ENCODE peak calls at places on chromosomes 5 and 9, in six cellular contexts. U, C, H, K, W and Q are unnamed samples.

GRCh38 chr9:26773054-26773453 is 119.5 kb downstream of the CAAP1 start:
- DNase-seq in W (no peak), C (no peak), U (no peak), H (no peak), K (no peak), Q (no peak)

GRCh38 chr9:84858373-84858772 is 188.8 kb downstream of the NTRK2 start:
- DNase-seq in U (no peak), W (no peak), K (no peak), C (no peak), H (no peak), Q (no peak)

GRCh38 chr5:147576646-147577535 is 67.0 kb upstream of the DPYSL3 start:
- DNase-seq in K (no peak), W (peak), U (peak), C (peak), H (no peak), Q (no peak)

GRCh38 chr5:515273-515836 is 8.9 kb downstream of the SLC9A3 start:
- DNase-seq in H (no peak), C (no peak), K (no peak), U (no peak), W (no peak), Q (no peak)

GRCh38 chr5:75412111-75412990 is 75.3 kb downstream of the HMGCR start:
- DNase-seq in H (no peak), U (no peak), K (no peak), C (no peak), W (no peak), Q (no peak)

GRCh38 chr9:111926421-111926875 is 29.8 kb downstream of the UGCG start:
- DNase-seq in W (no peak), C (peak), H (peak), U (no peak), K (peak), Q (peak)

GRCh38 chr5:18068851-18069250 is 434.6 kb downstream of the TAF11L14 start:
- DNase-seq in K (no peak), U (no peak), C (no peak), W (no peak), H (no peak), Q (no peak)

GRCh38 chr9:126701820-126702500 is 88.2 kb downstream of the LMX1B start:
- DNase-seq in C (no peak), W (no peak), H (no peak), U (no peak), K (peak), Q (no peak)

GRCh38 chr5:77644443-77645157 is 6.1 kb upstream of the OTP start:
- DNase-seq in H (no peak), C (no peak), W (no peak), U (no peak), K (no peak), Q (no peak)

GRCh38 chr5:119287547-119288073 is 68.2 kb upstream of the TNFAIP8 start:
- DNase-seq in U (peak), C (peak), W (no peak), K (peak), H (no peak), Q (no peak)

GRCh38 chr9:21831841-21832509 is 29.5 kb downstream of the MTAP start:
- DNase-seq in W (no peak), K (peak), U (peak), C (no peak), H (no peak), Q (no peak)

GRCh38 chr5:75460947-75461346 is 50.5 kb downstream of the CERT1 start:
- DNase-seq in U (no peak), W (no peak), C (no peak), H (no peak), K (no peak), Q (no peak)

GRCh38 chr9:131405858-131406566 is 12.1 kb downstream of the PRRC2B start:
- DNase-seq in H (no peak), U (no peak), K (no peak), C (no peak), W (no peak), Q (no peak)

GRCh38 chr5:146707316-146707715 is 171.2 kb downstream of the PPP2R2B start:
- DNase-seq in W (no peak), C (no peak), K (no peak), H (no peak), U (no peak), Q (no peak)

GRCh38 chr5:121366515-121366914 is 485.2 kb upstream of the FTMT start:
- DNase-seq in C (no peak), H (no peak), W (no peak), U (peak), K (no peak), Q (no peak)

GRCh38 chr5:172577510-172577909 is 63.6 kb upstream of the NEURL1B start:
- DNase-seq in C (no peak), K (no peak), U (no peak), W (no peak), H (no peak), Q (no peak)

GRCh38 chr5:132003170-132003744 is 8.2 kb downstream of the ACSL6 start:
- DNase-seq in W (no peak), H (peak), U (no peak), K (no peak), C (no peak), Q (peak)

GRCh38 chr5:180824630-180825476 is 22.2 kb upstream of the MGAT1 start:
- DNase-seq in C (no peak), K (no peak), W (no peak), H (no peak), U (no peak), Q (no peak)

GRCh38 chr9:136444102-136444501 is 4.5 kb upstream of the INPP5E start:
- DNase-seq in C (no peak), H (no peak), W (no peak), U (no peak), K (no peak), Q (no peak)

GRCh38 chr5:66151030-66151429 is 6.9 kb downstream of the SREK1 start:
- DNase-seq in W (no peak), U (no peak), K (no peak), H (no peak), C (no peak), Q (no peak)

GRCh38 chr5:61649971-61650370 is 317.9 kb downstream of the ZSWIM6 start:
- DNase-seq in U (no peak), C (no peak), K (no peak), W (no peak), H (no peak), Q (no peak)